ENCODE peak calls at places on chromosomes 1 and 21, in six cellular contexts. R is breast epithelium; U is testis; O is kidney; G is hepatocyte; N is CD8-positive, alpha-beta T cell. V is an unnamed sample.
A peak's percentile ranks its signal among the peaks of the same experiment; 100 is the strongest.

GRCh38 chr1:68202239-68202832 is 30.0 kb downstream of the WLS start:
- DNase-seq in U (no peak), R (no peak), G (no peak), N (no peak), O (no peak), V (no peak)

GRCh38 chr1:209743145-209743482 is 12.7 kb upstream of the TRAF3IP3 start:
- DNase-seq in O (peak; percentile 61), R (no peak), G (no peak), U (peak; percentile 69), N (no peak), V (peak; percentile 84)

GRCh38 chr1:227734546-227734857 is 600 bp downstream of the JMJD4 start:
- DNase-seq in O (no peak), G (no peak), U (no peak), R (no peak), N (no peak), V (no peak)

GRCh38 chr21:21291883-21292569 is 293.8 kb downstream of the NCAM2 start:
- DNase-seq in O (no peak), R (no peak), N (no peak), G (no peak), U (no peak), V (no peak)

GRCh38 chr1:229117664-229118300 is 153.1 kb upstream of the RAB4A start:
- DNase-seq in G (peak; percentile 54), R (peak; percentile 73), U (peak; percentile 85), O (peak; percentile 94), N (no peak), V (peak; percentile 95)

GRCh38 chr1:115217150-115218033 is 120.7 kb downstream of the NGF start:
- DNase-seq in N (no peak), U (no peak), G (no peak), O (no peak), R (no peak), V (peak; percentile 63)

GRCh38 chr1:116910379-116911165 is 856 bp downstream of the PTGFRN start:
- DNase-seq in U (peak; percentile 38), N (peak; percentile 27), O (peak; percentile 84), R (no peak), G (peak; percentile 64), V (peak; percentile 47)

GRCh38 chr1:218925777-218926176 is 247.9 kb upstream of the LYPLAL1 start:
- DNase-seq in O (no peak), R (no peak), U (no peak), N (no peak), G (no peak), V (no peak)

GRCh38 chr1:184051138-184051484 is 419 bp upstream of the TSEN15 start:
- DNase-seq in R (no peak), G (no peak), N (no peak), O (no peak), U (peak; percentile 28), V (no peak)

GRCh38 chr1:172671591-172671990 is 12.7 kb downstream of the FASLG start:
- DNase-seq in O (no peak), N (no peak), R (no peak), G (peak; percentile 33), U (no peak), V (no peak)

GRCh38 chr1:154808909-154809262 is 61.2 kb downstream of the KCNN3 start:
- DNase-seq in G (no peak), U (no peak), N (no peak), R (no peak), O (no peak), V (no peak)

GRCh38 chr21:32307706-32308105 is 9.1 kb downstream of the MRAP start:
- DNase-seq in R (no peak), O (no peak), N (no peak), G (no peak), U (no peak), V (no peak)

GRCh38 chr1:66402194-66402593 is 131.8 kb upstream of the SGIP1 start:
- DNase-seq in N (no peak), O (peak; percentile 90), R (no peak), U (peak; percentile 73), G (no peak), V (peak; percentile 88)

GRCh38 chr1:86788300-86789206 is 84.2 kb downstream of the SH3GLB1 start:
- DNase-seq in N (no peak), G (peak; percentile 19), O (peak; percentile 68), U (no peak), R (no peak), V (peak; percentile 76)

DNA sequence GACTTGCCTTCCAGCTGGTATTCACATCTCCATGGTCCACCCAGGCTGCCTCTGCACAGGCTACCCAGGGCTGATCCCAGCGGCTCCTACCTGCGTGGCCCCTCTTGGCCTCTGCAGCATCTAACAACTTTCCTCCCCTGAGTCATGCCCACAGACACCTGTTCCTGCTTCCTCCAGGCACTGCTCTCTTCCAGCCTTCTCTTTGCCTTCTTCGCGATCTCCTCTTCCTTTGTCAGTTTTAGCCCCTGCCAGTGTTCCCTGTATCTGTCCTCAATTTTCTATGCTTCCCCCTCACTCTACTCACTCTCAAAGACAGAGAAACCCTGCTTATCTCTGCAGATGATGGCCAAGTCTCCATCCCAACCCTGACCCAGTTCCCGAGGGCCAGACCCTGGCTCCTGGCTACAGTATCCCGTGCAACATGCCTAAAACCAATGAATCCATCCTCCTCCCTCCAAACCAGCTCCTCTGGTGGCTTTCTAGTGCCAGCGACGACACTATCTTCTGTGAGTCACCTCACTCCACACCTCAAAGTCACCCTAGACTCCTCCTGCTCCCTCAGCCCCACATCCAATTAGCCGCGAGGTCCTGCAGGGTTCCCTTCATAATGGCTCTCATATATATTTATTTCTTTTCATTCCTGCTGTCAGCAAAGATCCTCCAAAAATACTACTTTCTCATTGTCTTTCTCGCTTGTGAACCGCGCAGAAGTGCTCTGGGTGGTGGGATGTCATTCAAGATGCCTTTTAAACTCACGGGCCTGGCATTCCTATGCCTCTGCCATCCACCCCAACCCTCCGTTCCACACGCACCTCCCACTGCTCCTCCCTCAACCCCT is 259.2 kb downstream of the TOMM20 start:
- DNase-seq in R (no peak), O (no peak), U (no peak), G (no peak), N (no peak), V (no peak)
- H3K4me1 ChIP-seq in R (no peaks in the 10 kb centered on the region), O (no peaks in the 10 kb centered on the region), U (no peaks in the 10 kb centered on the region), G (peaks cover 8% of the 10 kb centered on the region), N (no peaks in the 10 kb centered on the region), V (peaks cover 18% of the 10 kb centered on the region)

DNA sequence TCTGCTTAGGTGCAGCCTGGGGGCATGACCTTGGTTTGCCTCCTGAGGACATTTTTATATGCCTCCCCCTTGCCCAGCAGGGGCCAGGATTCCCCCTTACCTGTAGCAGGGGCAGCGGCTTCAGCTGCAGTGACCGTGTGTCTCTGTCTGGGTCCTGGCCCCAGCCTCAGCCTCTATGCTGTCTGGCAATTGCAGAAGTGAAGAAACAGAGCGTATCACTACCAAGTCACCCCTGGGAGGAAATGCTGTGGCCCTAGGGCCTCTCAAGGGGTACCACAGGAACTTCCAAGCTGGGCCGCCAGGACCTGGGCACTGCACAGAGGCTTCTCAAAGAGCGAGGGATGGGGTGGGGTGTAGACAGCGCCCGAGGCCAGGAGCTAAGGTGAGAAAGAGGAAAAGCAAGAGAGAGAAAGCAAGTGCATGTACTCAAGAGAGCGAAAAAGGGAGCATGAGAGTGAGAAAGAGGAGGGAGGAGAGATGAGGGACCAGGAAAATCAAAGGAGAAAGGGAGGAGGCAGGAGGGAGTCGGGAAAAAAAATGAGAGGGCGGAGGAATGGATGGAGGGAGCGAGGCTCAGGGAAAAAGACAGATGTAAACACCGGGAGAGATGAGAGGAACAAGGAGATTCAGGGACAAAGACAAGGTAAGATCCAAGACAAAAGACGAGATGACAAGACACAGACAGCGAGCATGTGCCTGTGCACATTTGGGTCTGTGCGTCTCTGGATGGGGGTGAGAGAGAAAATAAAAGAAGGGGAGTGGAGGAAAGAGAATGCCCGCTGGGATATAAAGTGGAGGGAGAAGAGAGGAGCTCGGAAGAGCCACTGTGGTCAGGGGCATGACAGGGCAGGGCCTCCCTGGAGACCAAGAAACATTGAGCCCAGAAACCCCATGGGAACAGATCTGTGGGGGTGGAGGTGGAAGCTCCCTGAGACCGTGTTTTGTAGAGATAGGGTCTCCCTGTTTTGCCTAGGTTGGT is at the start of gene PTAFR:
- DNase-seq in G (no peak), U (no peak), N (no peak), R (no peak), O (no peak), V (peak; percentile 60)
- H3K4me3 ChIP-seq in G (no peak within 1 kb of the TSS), U (no peak within 1 kb of the TSS), N (no peak within 1 kb of the TSS), R (peak within 1 kb of the TSS; percentile 15), O (no peak within 1 kb of the TSS), V (no peak within 1 kb of the TSS)

GRCh38 chr1:21289700-21290545 is at the start of gene ECE1:
- DNase-seq in O (peak; percentile 84), R (no peak), U (peak; percentile 48), G (peak; percentile 65), N (peak; percentile 40), V (peak; percentile 73)

GRCh38 chr1:21290546-21290944 is 282 bp upstream of the ECE1 start:
- DNase-seq in G (no peak), R (no peak), N (no peak), O (no peak), U (no peak), V (no peak)

GRCh38 chr1:21291964-21292363 is 1.7 kb upstream of the ECE1 start:
- DNase-seq in N (no peak), R (no peak), G (no peak), U (no peak), O (no peak), V (peak; percentile 32)

GRCh38 chr1:21292503-21292990 is 2.3 kb upstream of the ECE1 start:
- DNase-seq in O (no peak), R (no peak), N (no peak), G (no peak), U (no peak), V (no peak)

GRCh38 chr1:21291184-21291583 is 921 bp upstream of the ECE1 start:
- DNase-seq in O (no peak), N (no peak), U (no peak), R (no peak), G (no peak), V (peak; percentile 17)
- H3K4me1 ChIP-seq in O (no peaks in the 10 kb centered on the region), N (peaks cover 64% of the 10 kb centered on the region), U (peaks cover 48% of the 10 kb centered on the region), R (peaks cover 3% of the 10 kb centered on the region), G (peaks cover 29% of the 10 kb centered on the region), V (peaks cover 9% of the 10 kb centered on the region)

GRCh38 chr1:232627171-232627570 is 2.8 kb downstream of the SIPA1L2 start:
- DNase-seq in R (no peak), U (no peak), N (no peak), O (no peak), G (no peak), V (no peak)

GRCh38 chr1:232626452-232626851 is 3.5 kb downstream of the SIPA1L2 start:
- DNase-seq in U (no peak), R (no peak), G (no peak), O (no peak), N (no peak), V (no peak)

GRCh38 chr1:232629250-232630046 is 485 bp downstream of the SIPA1L2 start:
- DNase-seq in N (no peak), G (peak; percentile 55), U (peak; percentile 39), R (no peak), O (peak; percentile 85), V (peak; percentile 79)

GRCh38 chr1:232628335-232629214 is 1.4 kb downstream of the SIPA1L2 start:
- DNase-seq in G (peak; percentile 44), O (no peak), R (no peak), U (peak; percentile 22), N (no peak), V (no peak)

DNA sequence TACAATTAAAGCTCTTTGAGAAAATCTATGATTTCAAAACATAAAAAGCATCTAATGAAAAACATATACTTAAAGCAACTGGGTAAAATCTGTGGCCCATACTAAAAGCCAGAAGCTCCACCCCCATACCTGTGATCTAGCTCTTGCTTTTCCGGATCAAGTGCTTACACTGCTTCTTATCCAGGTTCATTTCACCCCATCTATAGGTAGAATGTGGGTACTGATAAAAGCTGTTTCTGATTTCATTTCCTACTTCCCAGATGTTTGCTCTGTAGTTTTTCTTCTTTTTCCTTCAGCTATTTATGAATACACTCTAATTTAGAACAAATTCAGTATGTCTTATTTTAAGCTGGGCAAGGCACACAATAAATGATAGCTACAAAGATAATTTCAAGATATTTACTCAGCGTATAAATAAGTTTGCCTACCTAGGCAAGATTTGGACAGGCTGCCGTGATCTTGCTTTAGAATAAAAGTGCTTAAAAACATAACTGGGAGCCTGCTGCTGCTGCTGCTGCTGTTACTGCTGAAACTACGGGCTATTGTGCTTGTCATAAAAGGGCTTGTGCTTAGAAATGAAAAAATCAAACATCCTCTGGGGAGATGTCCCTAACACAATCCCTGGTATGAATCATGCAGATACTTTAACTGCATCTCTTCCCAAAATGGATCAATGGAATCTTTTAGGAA is 2.1 kb downstream of the SIPA1L2 start:
- DNase-seq in G (peak; percentile 73), R (no peak), N (no peak), U (no peak), O (no peak), V (no peak)
- H3K4me3 ChIP-seq in G (peak overlapping the region; percentile 89), R (no peak overlapping the region), N (no peak overlapping the region), U (no peak overlapping the region), O (peak overlapping the region; percentile 73), V (peak overlapping the region; percentile 97)